ENCODE peak calls at places on chromosomes 13 and 19, in six cellular contexts. O, P, W, U, E and T are unnamed samples. For H3K4me1 and H3K36me3, the result is how much of the 10 kb centered on the place peaks cover.

GRCh38 chr19:10817291-10818038 is 18.5 kb downstream of the TMED1 start:
- DNase-seq in U (no peak), O (peak), E (peak), P (no peak), W (peak), T (no peak)

GRCh38 chr13:30119476-30119875 is 187.9 kb downstream of the KATNAL1 start:
- DNase-seq in P (no peak), U (peak), E (peak), W (peak), O (peak), T (peak)

GRCh38 chr19:49442793-49443365 is 1.6 kb upstream of the SLC17A7 start:
- DNase-seq in E (peak), W (peak), P (peak), O (peak), U (peak), T (no peak)

GRCh38 chr13:108924154-108924940 is 294.9 kb downstream of the MYO16 start:
- DNase-seq in E (peak), P (no peak), W (no peak), U (no peak), O (no peak), T (no peak)

GRCh38 chr13:114230117-114230516 is 4.6 kb upstream of the CDC16 start:
- DNase-seq in O (no peak), U (no peak), W (peak), E (peak), P (no peak), T (no peak)

GRCh38 chr13:45943965-45944364 is 92.4 kb upstream of the SIAH3 start:
- DNase-seq in W (no peak), P (no peak), O (no peak), U (no peak), E (peak), T (no peak)

GRCh38 chr13:39144941-39145533 is 106.8 kb downstream of the NHLRC3 start:
- DNase-seq in O (peak), P (peak), E (peak), U (peak), W (peak), T (peak)

GRCh38 chr19:18086590-18087138 is at the start of gene IL12RB1:
- DNase-seq in U (no peak), E (no peak), O (peak), W (no peak), P (no peak), T (peak)

GRCh38 chr13:47719164-47719563 is 281.9 kb downstream of the SUCLA2 start:
- DNase-seq in U (no peak), P (no peak), O (no peak), E (no peak), W (no peak), T (no peak)

GRCh38 chr13:42364613-42365000 is 92.7 kb downstream of the AKAP11 start:
- DNase-seq in U (no peak), W (no peak), E (no peak), P (peak), O (no peak), T (no peak)

GRCh38 chr13:48853381-48854102 is 122.2 kb upstream of the FNDC3A start:
- DNase-seq in U (no peak), O (no peak), W (no peak), E (peak), P (no peak), T (no peak)

GRCh38 chr13:90899411-90899810 is 448.1 kb upstream of the MIR17HG start:
- DNase-seq in O (no peak), U (no peak), P (no peak), W (no peak), E (no peak), T (no peak)

GRCh38 chr19:43439183-43440063 is 24.7 kb downstream of the TEX101 start:
- DNase-seq in U (peak), P (no peak), O (no peak), E (peak), W (no peak), T (peak)

GRCh38 chr19:5302396-5302795 is 38.2 kb downstream of the PTPRS start:
- DNase-seq in P (no peak), W (no peak), E (no peak), O (no peak), U (no peak), T (no peak)

GRCh38 chr19:42450314-42450934 is 7.7 kb upstream of the CXCL17 start:
- DNase-seq in O (peak), E (peak), P (peak), U (peak), W (peak), T (peak)

GRCh38 chr13:28531195-28531955 is 36.4 kb upstream of the FLT1 start:
- DNase-seq in O (peak), P (peak), U (peak), E (peak), W (peak), T (no peak)

GRCh38 chr13:113579686-113580085 is 4.9 kb upstream of the TFDP1 start:
- DNase-seq in E (no peak), U (no peak), O (no peak), P (no peak), W (no peak), T (no peak)

GRCh38 chr13:90302113-90302512 is 1045.4 kb upstream of the MIR17HG start:
- DNase-seq in W (no peak), O (no peak), P (no peak), U (no peak), E (peak), T (no peak)

GRCh38 chr13:57716295-57716694 is 84.8 kb downstream of the PCDH17 start:
- DNase-seq in W (peak), E (no peak), P (no peak), O (no peak), U (no peak), T (no peak)

GRCh38 chr13:112855859-112856258 is 113.2 kb upstream of the MCF2L start:
- DNase-seq in E (no peak), W (no peak), O (no peak), P (no peak), U (no peak), T (no peak)

GRCh38 chr19:10419200-10419645 is 1.1 kb upstream of the PDE4A start:
- DNase-seq in E (peak), O (no peak), U (no peak), P (no peak), W (peak), T (no peak)

GRCh38 chr13:68190826-68191225 is 960.7 kb upstream of the PCDH9 start:
- DNase-seq in U (peak), E (peak), P (no peak), W (peak), O (no peak), T (no peak)

GRCh38 chr19:17753976-17754375 is 2.7 kb downstream of the FCHO1 start:
- DNase-seq in O (no peak), P (no peak), U (no peak), E (no peak), W (no peak), T (no peak)

GRCh38 chr13:111484129-111484925 is 163.9 kb downstream of the TEX29 start:
- DNase-seq in W (no peak), E (no peak), P (no peak), U (no peak), O (no peak), T (no peak)

GRCh38 chr13:97211357-97211756 is 10.8 kb upstream of the MBNL2 start:
- DNase-seq in U (no peak), P (no peak), O (no peak), E (peak), W (no peak), T (no peak)

GRCh38 chr13:51067376-51068125 is 43.5 kb downstream of the C13orf42 start:
- DNase-seq in W (no peak), O (no peak), U (no peak), E (no peak), P (no peak), T (no peak)

GRCh38 chr13:31930490-31930889 is 101.1 kb upstream of the FRY start:
- DNase-seq in E (no peak), P (no peak), U (no peak), O (no peak), W (no peak), T (no peak)

GRCh38 chr13:31927219-31927653 is 104.3 kb upstream of the FRY start:
- DNase-seq in W (peak), O (no peak), E (no peak), P (no peak), U (no peak), T (no peak)

GRCh38 chr13:31925079-31925478 is 106.5 kb upstream of the FRY start:
- DNase-seq in U (no peak), O (no peak), E (no peak), W (no peak), P (no peak), T (no peak)

GRCh38 chr13:31930901-31931522 is 100.6 kb upstream of the FRY start:
- DNase-seq in W (peak), E (peak), O (no peak), U (peak), P (no peak), T (no peak)

GRCh38 chr13:31929031-31929770 is 102.4 kb upstream of the FRY start:
- DNase-seq in E (no peak), U (no peak), W (no peak), P (no peak), O (no peak), T (no peak)
- H3K4me1 ChIP-seq in E (under half), U (under half), W (under half), P (under half), O (under half), T (under half)

DNA sequence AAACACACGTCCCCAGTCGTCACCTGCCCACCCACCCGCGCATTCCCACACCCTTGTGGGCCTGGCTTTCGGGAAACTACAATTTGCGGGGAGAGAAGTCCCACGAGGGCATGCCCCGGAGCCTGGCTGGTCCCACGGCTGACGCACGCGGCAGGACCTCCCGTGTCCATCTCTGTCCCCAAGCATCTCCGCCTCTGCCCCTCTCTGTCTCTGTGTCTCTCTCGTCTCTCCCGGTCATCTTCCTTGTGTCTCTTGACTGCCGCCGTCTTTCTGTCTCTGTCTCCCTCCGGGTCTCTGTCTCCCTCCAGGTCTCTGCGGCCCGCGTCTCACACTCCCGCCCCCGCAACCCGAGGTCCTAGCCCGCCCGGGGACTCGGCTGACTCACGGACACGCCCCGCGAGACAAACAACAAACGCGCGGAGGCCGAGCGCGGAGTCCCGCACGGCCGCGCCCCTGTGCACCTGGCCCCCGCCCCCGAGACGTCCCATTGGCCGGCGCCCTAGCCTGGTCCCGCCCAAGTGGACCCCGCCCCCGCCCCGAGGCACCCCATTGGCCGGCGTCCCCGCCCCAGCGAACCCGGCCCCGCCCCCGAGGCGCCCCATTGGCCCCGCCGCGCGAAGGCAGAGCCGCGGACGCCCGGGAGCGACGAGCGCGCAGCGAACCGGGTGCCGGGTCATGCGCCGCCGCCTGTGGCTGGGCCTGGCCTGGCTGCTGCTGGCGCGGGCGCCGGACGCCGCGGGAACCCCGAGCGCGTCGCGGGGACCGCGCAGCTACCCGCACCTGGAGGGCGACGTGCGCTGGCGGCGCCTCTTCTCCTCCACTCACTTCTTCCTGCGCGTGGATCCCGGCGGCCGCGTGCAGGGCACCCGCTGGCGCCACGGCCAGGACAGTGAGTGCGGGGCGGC is at the start of gene FGF22:
- DNase-seq in O (peak), U (peak), W (peak), E (peak), P (peak), T (peak)
- H3K4me3 ChIP-seq in O (peak), U (peak), W (peak), E (peak), P (peak), T (peak)

DNA sequence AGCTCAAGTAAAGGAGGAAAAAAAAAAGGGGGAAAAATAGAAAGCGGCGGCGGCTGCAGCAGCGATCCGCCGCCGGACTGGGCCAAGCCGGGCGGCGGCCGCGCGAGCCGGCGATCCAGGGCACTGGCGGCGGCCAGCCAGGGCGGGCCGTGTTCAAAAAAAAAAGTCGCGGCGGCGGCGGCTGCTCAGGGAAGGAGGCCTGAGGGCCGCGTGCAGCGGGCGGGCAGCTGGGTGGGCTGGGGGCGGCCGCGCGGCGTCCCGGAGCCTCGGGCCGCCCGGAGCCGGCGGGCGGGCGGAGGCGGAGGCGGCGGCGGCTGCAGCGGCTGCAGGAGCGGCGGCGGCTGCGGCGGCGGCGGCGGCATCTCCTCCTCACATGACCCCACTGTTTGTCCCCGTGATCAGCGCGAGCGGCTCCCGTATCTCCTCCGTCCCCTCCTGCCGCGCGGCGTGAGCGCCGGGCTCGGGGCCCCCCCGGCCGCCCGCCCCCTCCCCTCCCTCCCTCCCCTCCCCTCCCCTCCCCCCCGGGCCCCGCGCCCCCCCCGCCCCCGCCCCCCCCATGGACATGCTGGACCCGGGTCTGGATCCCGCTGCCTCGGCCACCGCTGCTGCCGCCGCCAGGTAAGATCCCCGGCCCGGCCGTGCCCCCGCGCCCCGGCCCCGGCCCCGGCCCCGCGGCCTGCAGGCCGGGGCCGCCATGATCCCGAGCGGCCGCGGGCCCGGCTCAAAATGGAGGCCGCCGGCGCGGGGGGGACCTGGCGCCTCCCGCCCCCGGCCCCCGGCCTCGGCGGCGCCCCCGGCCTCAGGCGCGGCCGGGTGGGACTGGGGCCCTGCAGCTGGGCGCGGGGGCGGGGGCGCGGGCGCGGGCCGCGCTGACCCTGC is at the start of gene USF2:
- DNase-seq in O (peak), W (peak), U (peak), E (peak), P (peak), T (peak)
- H3K36me3 ChIP-seq in O (under half), W (under half), U (under half), E (under half), P (half or more), T (under half)

GRCh38 chr19:47100290-47100689 is 13.3 kb downstream of the ZC3H4 start:
- DNase-seq in P (no peak), O (no peak), E (no peak), U (no peak), W (no peak), T (no peak)

GRCh38 chr19:47098608-47099007 is 15.0 kb downstream of the ZC3H4 start:
- DNase-seq in P (no peak), W (no peak), U (no peak), E (no peak), O (no peak), T (no peak)

GRCh38 chr19:47097396-47098217 is 16.0 kb downstream of the ZC3H4 start:
- DNase-seq in O (peak), W (no peak), E (peak), P (no peak), U (no peak), T (no peak)

GRCh38 chr19:47096721-47097120 is 16.9 kb downstream of the ZC3H4 start:
- DNase-seq in U (no peak), O (peak), E (no peak), W (no peak), P (no peak), T (no peak)

DNA sequence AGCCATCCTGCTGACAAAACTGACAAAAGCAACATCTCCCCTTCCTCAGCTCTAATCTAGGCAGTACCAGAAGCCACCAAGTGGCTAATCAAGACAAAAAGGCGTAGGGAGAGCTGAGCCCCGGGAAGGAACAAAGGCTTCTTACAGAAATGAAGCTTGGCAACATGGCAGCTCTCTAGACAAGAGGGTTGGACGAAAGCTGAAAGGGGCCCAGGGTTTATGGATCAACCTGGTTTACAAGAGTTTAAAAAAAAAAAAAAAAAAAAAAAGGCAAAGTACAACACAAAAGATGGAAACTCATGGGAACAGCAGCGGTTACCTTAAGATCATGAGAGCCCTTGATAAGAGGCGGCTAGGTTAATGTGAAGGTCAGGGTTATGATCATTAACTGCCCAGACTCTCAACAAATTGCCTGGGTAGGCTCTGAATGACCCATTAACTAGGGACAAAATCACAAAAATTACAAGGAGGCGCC is 14.0 kb downstream of the ZC3H4 start:
- DNase-seq in O (no peak), W (no peak), P (no peak), U (no peak), E (no peak), T (no peak)
- H3K4me1 ChIP-seq in O (half or more), W (half or more), P (under half), U (under half), E (under half), T (under half)

GRCh38 chr19:14147797-14148605 is 11.6 kb upstream of the ASF1B start:
- DNase-seq in P (no peak), E (peak), U (peak), W (peak), O (peak), T (peak)

GRCh38 chr19:14150041-14150769 is 13.8 kb upstream of the ASF1B start:
- DNase-seq in U (no peak), O (no peak), W (no peak), P (no peak), E (no peak), T (no peak)

GRCh38 chr19:14149011-14149410 is 12.6 kb upstream of the ASF1B start:
- DNase-seq in W (no peak), U (no peak), E (no peak), P (no peak), O (no peak), T (no peak)

GRCh38 chr19:14150770-14151661 is 14.6 kb upstream of the ASF1B start:
- DNase-seq in P (no peak), O (no peak), E (no peak), U (no peak), W (no peak), T (no peak)

DNA sequence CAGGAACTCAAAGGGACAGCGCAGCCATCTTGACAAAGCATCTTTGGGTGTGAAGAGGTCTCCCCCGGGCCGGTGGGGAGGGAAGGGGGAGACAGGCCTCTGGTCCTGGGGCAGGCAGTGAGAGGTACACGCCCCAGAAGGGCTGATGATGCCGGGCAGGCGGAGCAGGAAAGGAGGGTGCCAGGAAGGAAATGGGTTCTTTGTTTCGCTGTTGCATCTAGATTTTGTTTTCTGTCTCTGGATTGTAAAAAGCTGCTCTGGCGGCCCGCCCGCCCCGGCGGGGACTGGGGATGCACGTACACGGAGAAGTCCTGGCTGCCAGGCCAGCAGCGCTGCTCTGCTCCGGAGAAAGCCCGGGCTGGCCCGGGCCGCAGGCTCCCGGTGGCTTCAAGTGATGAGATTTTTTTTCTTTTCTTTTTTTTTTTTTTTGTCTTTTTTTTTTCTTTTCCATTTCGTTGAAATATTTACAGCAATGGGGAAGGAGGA is 13.2 kb upstream of the ASF1B start:
- DNase-seq in U (no peak), O (peak), W (peak), P (no peak), E (peak), T (peak)
- H3K4me3 ChIP-seq in U (no peak), O (no peak), W (no peak), P (no peak), E (no peak), T (peak)

GRCh38 chr13:59340581-59340980 is 823.1 kb downstream of the DIAPH3 start:
- DNase-seq in U (no peak), W (no peak), O (no peak), E (no peak), P (no peak), T (no peak)

GRCh38 chr13:59343132-59343531 is 820.6 kb downstream of the DIAPH3 start:
- DNase-seq in U (no peak), P (no peak), W (no peak), E (no peak), O (no peak), T (no peak)

GRCh38 chr13:59337070-59337469 is 826.7 kb downstream of the DIAPH3 start:
- DNase-seq in U (no peak), E (no peak), O (no peak), W (peak), P (no peak), T (no peak)

GRCh38 chr13:59342396-59342795 is 821.3 kb downstream of the DIAPH3 start:
- DNase-seq in O (no peak), U (no peak), E (no peak), W (no peak), P (no peak), T (no peak)

DNA sequence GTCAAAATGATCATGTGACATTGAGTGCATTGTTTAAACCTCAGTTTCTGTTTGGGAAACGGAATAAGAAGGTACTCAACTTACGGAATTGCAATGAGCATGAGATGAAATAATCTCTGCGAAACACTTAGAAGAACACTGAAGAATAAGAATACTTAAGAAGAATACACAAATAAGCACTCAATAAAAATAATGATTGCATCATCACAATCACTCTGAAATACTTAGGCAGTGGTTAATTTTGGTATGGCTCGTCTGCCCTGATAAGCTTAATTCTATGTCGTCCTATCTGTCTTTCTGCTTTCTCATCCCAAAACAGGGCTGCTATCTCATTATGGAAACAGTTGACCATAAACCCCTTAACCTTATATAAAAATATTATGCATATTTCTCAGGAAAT is 823.6 kb downstream of the DIAPH3 start:
- DNase-seq in O (no peak), P (no peak), E (no peak), U (no peak), W (no peak), T (no peak)
- H3K36me3 ChIP-seq in O (under half), P (under half), E (under half), U (under half), W (under half), T (under half)